ENCODE peak calls at places on chromosomes 6 and 20, in seven cellular contexts. J is heart left ventricle, E is cardiac fibroblast, B is mammary epithelial cell, R is choroid plexus epithelial cell, T is dorsolateral prefrontal cortex, Y is left ventricle myocardium inferior. D is an unnamed sample.

GRCh38 chr20:9609892-9610502 is 95.6 kb downstream of the LAMP5 start:
- DNase-seq in J (peak; percentile 47), E (peak; percentile 86), B (peak; percentile 57), R (peak; percentile 82), T (peak; percentile 70), Y (no peak), D (peak; percentile 73)

GRCh38 chr20:33811763-33812672 is 870 bp downstream of the CHMP4B start:
- DNase-seq in J (peak; percentile 63), E (peak; percentile 95), B (peak; percentile 92), R (peak; percentile 91), T (no peak), Y (peak; percentile 45), D (peak; percentile 82)

GRCh38 chr6:52551483-52552277 is 25.2 kb downstream of the TRAM2 start:
- DNase-seq in J (peak; percentile 62), E (peak; percentile 83), B (peak; percentile 66), R (peak; percentile 78), T (peak; percentile 38), Y (peak; percentile 58), D (peak; percentile 90)

GRCh38 chr6:110528051-110528929 is 51.9 kb upstream of the SLC22A16 start:
- DNase-seq in J (peak; percentile 45), E (peak; percentile 94), B (peak; percentile 97), R (peak; percentile 83), T (peak; percentile 62), Y (no peak), D (peak; percentile 90)

GRCh38 chr6:49980898-49981297 is 11.5 kb upstream of the DEFB113 start:
- DNase-seq in J (no peak), E (peak; percentile 15), B (peak; percentile 1), R (no peak), T (no peak), Y (no peak), D (peak; percentile 20)

GRCh38 chr6:29908341-29908662 is 34.0 kb upstream of the HLA-A start:
- DNase-seq in J (no peak), E (no peak), B (no peak), R (no peak), T (no peak), Y (no peak), D (no peak)

GRCh38 chr6:2963756-2964155 is 7.6 kb downstream of the SERPINB6 start:
- DNase-seq in J (no peak), E (no peak), B (no peak), R (no peak), T (no peak), Y (no peak), D (no peak)

GRCh38 chr6:139699335-139699734 is 324.9 kb upstream of the CITED2 start:
- DNase-seq in J (no peak), E (peak; percentile 86), B (peak; percentile 11), R (peak; percentile 71), T (no peak), Y (no peak), D (peak; percentile 93)

GRCh38 chr6:170067257-170067656 is 223.6 kb downstream of the DLL1 start:
- DNase-seq in J (peak; percentile 11), E (no peak), B (no peak), R (peak; percentile 7), T (peak; percentile 35), Y (no peak), D (no peak)

GRCh38 chr6:134619789-134620188 is 301.9 kb upstream of the SGK1 start:
- DNase-seq in J (no peak), E (peak; percentile 79), B (peak; percentile 96), R (peak; percentile 91), T (no peak), Y (no peak), D (peak; percentile 82)

GRCh38 chr6:158219229-158219628 is 51.1 kb downstream of the GTF2H5 start:
- DNase-seq in J (no peak), E (peak; percentile 97), B (peak; percentile 98), R (peak; percentile 99), T (no peak), Y (no peak), D (peak; percentile 98)

GRCh38 chr20:5000263-5001173 is 792 bp downstream of the SLC23A2 start:
- DNase-seq in J (peak; percentile 46), E (peak; percentile 17), B (no peak), R (no peak), T (peak; percentile 75), Y (peak; percentile 43), D (peak; percentile 21)

GRCh38 chr6:2450546-2450945 is 205.1 kb upstream of the GMDS start:
- DNase-seq in J (peak; percentile 69), E (no peak), B (peak; percentile 30), R (peak; percentile 28), T (no peak), Y (peak; percentile 54), D (no peak)

GRCh38 chr6:45801471-45802289 is 214.0 kb downstream of the CLIC5 start:
- DNase-seq in J (no peak), E (peak; percentile 1), B (no peak), R (no peak), T (no peak), Y (no peak), D (peak; percentile 83)

GRCh38 chr6:119978274-119978889 is 628.8 kb upstream of the MAN1A1 start:
- DNase-seq in J (no peak), E (peak; percentile 46), B (peak; percentile 17), R (peak; percentile 46), T (no peak), Y (no peak), D (peak; percentile 51)

GRCh38 chr6:97361286-97361685 is 78.3 kb upstream of the MMS22L start:
- DNase-seq in J (no peak), E (peak; percentile 37), B (no peak), R (peak; percentile 30), T (no peak), Y (no peak), D (no peak)

GRCh38 chr20:3691897-3692296 is 10.1 kb upstream of the ADAM33 start:
- DNase-seq in J (no peak), E (no peak), B (no peak), R (no peak), T (no peak), Y (no peak), D (no peak)

GRCh38 chr6:166815629-166816028 is 140.7 kb downstream of the RNASET2 start:
- DNase-seq in J (no peak), E (no peak), B (peak; percentile 1), R (peak; percentile 18), T (no peak), Y (no peak), D (no peak)

GRCh38 chr6:55260181-55260580 is 67.1 kb upstream of the GFRAL start:
- DNase-seq in J (no peak), E (no peak), B (no peak), R (no peak), T (no peak), Y (no peak), D (no peak)

GRCh38 chr6:26251354-26252081 is 113.5 kb upstream of the BTN3A2 start:
- DNase-seq in J (peak; percentile 42), E (peak; percentile 92), B (peak; percentile 94), R (peak; percentile 95), T (no peak), Y (peak; percentile 17), D (peak; percentile 87)

GRCh38 chr6:63567966-63568365 is 4.3 kb upstream of the LOC128125822 start:
- DNase-seq in J (no peak), E (no peak), B (no peak), R (no peak), T (no peak), Y (no peak), D (no peak)

GRCh38 chr6:63565727-63566625 is 6.3 kb upstream of the LOC128125822 start:
- DNase-seq in J (no peak), E (no peak), B (no peak), R (peak; percentile 85), T (no peak), Y (no peak), D (no peak)

GRCh38 chr6:63560806-63561672 is 11.2 kb upstream of the LOC128125822 start:
- DNase-seq in J (no peak), E (peak; percentile 55), B (peak; percentile 27), R (peak; percentile 64), T (no peak), Y (no peak), D (peak; percentile 28)

DNA sequence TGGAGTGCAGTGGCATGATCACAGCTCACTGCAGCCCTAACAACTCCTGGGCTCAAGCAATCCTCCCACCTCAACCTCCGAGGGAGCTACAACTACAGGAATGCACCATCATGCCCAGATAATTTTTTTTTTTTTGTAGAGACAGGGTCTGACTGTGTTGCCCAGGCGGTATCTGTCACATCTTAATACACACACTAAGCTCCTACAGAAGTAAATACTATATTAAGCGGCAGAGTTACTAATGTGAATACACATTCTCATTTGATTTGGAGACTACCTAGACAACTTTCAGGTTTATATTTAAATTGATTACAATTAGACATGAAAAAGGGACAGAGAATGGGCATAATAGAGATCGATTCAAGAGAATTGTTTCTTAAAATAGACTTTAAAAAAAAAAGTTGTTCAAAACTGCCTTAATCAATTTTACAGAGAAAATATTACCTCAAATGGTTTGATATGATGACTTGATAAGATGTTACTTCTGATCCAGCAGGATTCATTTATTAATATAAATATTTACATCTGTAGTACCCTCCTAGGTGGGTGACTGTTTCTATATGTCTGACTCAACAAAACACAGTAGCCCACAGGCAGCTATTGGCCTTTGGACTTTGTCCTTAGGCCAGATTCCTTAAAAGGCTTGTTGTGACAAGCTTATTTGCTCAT is 7.1 kb upstream of the LOC128125822 start:
- DNase-seq in J (no peak), E (no peak), B (peak; percentile 81), R (no peak), T (no peak), Y (no peak), D (no peak)
- H3K4me3 ChIP-seq in J (no peak overlapping the region), E (no peak overlapping the region), B (no peak overlapping the region), R (no peak overlapping the region), T (no peak overlapping the region), Y (no peak overlapping the region), D (no peak overlapping the region)

DNA sequence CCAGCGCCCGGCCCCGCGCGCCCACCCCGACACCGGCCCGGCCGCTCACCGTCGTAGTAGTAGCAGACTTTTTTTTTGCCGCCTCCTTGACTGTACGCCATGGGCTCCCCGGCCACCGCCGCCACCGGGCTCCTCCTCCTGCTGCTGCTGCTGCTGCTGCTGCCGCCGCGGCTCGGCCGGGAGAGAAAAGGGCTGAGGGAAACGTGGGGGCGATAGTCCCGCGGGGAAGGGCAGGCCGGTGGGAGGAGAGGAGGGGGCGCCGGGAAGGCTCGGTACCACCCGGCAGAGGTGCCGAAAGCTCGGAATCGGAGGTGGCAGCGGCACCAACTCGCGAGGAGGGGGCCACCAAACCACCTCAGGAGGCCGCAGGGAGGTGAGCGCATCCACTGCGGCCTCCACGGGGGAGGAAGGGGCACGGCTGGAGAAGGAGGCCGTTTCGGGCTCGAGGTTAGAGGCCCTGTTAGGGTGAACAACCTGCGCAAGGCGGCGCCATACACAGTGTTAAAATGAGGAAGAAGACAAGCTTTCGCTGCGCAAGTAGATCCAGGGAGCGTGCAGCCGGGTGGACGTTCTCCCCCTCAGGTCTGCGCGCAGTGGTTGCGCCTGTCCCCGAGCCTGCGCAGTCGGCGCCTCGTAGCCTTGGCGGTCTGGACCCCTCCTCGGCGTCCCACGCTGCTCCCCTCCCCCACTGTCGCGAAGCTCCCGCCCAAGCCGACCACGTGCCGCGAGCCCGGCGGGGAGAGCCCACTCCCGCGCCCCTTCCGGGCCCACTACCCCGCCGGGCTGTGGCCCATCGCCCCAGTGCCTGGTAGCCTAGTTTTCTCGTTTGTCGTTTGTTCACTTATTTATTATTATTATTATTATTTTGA is at the start of gene HDAC2:
- DNase-seq in J (peak; percentile 91), E (peak; percentile 83), B (peak; percentile 76), R (peak; percentile 80), T (peak; percentile 64), Y (peak; percentile 89), D (peak; percentile 73)
- TF ChIP-seq CTCF in J (no peak), E (no peak), B (no peak), R (no peak), T (no peak), Y (no peak), D (no peak)

GRCh38 chr6:16228709-16229665 is 9.4 kb upstream of the GMPR start:
- DNase-seq in J (no peak), E (no peak), B (no peak), R (no peak), T (no peak), Y (no peak), D (no peak)
- H3K4me3 ChIP-seq in J (peak overlapping the region; percentile 8), E (no peak overlapping the region), B (no peak overlapping the region), R (no peak overlapping the region), T (no peak overlapping the region), Y (peak overlapping the region; percentile 9), D (peak overlapping the region; percentile 29)

GRCh38 chr6:42963855-42964605 is 3.5 kb downstream of the GNMT start:
- DNase-seq in J (no peak), E (peak; percentile 63), B (peak; percentile 37), R (peak; percentile 66), T (no peak), Y (no peak), D (peak; percentile 30)
- TF ChIP-seq CTCF in J (no peak), E (peak; percentile 37), B (peak; percentile 40), R (peak; percentile 56), T (no peak), Y (no peak), D (peak; percentile 27)

D was measured in AG10803.